ENCODE peak calls at places on chromosomes 1 and 21, in ten cellular contexts. F, S, Z, J, N, X, L, V, B and P are unnamed samples.

GRCh38 chr1:17212487-17213121 is 7.7 kb downstream of the PADI1 start:
- DNase-seq in B (no peak), L (peak; percentile 82), V (no peak), N (peak; percentile 90), J (peak; percentile 39), S (peak; percentile 26), Z (no peak), X (peak; percentile 73), F (peak; percentile 71), P (peak; percentile 3)

GRCh38 chr1:44276006-44276405 is 62.7 kb downstream of the DMAP1 start:
- DNase-seq in N (peak; percentile 10), X (no peak), S (no peak), L (no peak), F (no peak), V (peak; percentile 25), B (no peak), Z (no peak), J (peak; percentile 5), P (no peak)

GRCh38 chr1:172408958-172409357 is 11.5 kb upstream of the C1orf105 start:
- DNase-seq in J (no peak), X (no peak), V (no peak), N (no peak), B (no peak), Z (no peak), S (no peak), F (peak; percentile 57), L (no peak), P (no peak)

GRCh38 chr21:16116798-16117197 is 387.0 kb downstream of the USP25 start:
- DNase-seq in N (no peak), X (no peak), S (no peak), Z (no peak), J (no peak), L (no peak), F (peak; percentile 87), V (no peak), B (no peak), P (no peak)

GRCh38 chr1:24136956-24137539 is 5.9 kb downstream of the IL22RA1 start:
- DNase-seq in N (no peak), X (no peak), F (no peak), S (no peak), J (no peak), Z (no peak), V (no peak), B (peak; percentile 45), L (no peak), P (no peak)

GRCh38 chr1:209611771-209612570 is 28.5 kb downstream of the CAMK1G start:
- DNase-seq in F (no peak), N (no peak), B (no peak), J (no peak), V (no peak), S (peak; percentile 37), X (peak; percentile 49), Z (peak; percentile 15), L (no peak), P (no peak)

GRCh38 chr1:224124220-224124619 is 10.3 kb downstream of the FBXO28 start:
- DNase-seq in F (peak; percentile 46), L (no peak), B (no peak), N (no peak), Z (no peak), V (no peak), J (no peak), S (no peak), X (no peak), P (no peak)

GRCh38 chr1:211474426-211474825 is 17.5 kb downstream of the RD3 start:
- DNase-seq in X (no peak), L (no peak), N (no peak), Z (no peak), B (no peak), J (no peak), F (no peak), V (no peak), S (no peak), P (no peak)

GRCh38 chr1:38680801-38681510 is 178.6 kb downstream of the RRAGC start:
- DNase-seq in Z (peak; percentile 55), X (peak; percentile 72), L (no peak), N (no peak), B (no peak), S (no peak), F (peak; percentile 9), J (no peak), V (no peak), P (no peak)

GRCh38 chr1:222757673-222758268 is 20.8 kb downstream of the FAM177B start:
- DNase-seq in L (no peak), Z (no peak), N (no peak), S (no peak), B (no peak), F (no peak), X (no peak), V (no peak), J (no peak), P (no peak)

GRCh38 chr1:245822997-245823396 is 668.2 kb downstream of the KIF26B start:
- DNase-seq in L (peak; percentile 87), B (no peak), N (no peak), S (no peak), X (peak; percentile 15), J (no peak), Z (no peak), V (no peak), F (peak; percentile 95), P (no peak)

GRCh38 chr1:14597343-14598006 is 1.0 kb upstream of the KAZN start:
- DNase-seq in N (no peak), S (no peak), B (no peak), F (no peak), X (peak; percentile 22), J (no peak), Z (no peak), L (no peak), V (no peak), P (no peak)

GRCh38 chr1:67053785-67054759 is at the start of gene SLC35D1:
- DNase-seq in N (peak; percentile 85), X (peak; percentile 88), B (peak; percentile 73), F (peak; percentile 68), V (peak; percentile 47), L (peak; percentile 41), S (peak; percentile 82), J (peak; percentile 27), Z (peak; percentile 80), P (peak; percentile 91)

GRCh38 chr1:234545512-234546386 is 64.2 kb downstream of the IRF2BP2 start:
- DNase-seq in N (no peak), X (no peak), F (no peak), S (no peak), Z (no peak), V (no peak), L (no peak), J (no peak), B (peak; percentile 68), P (no peak)

GRCh38 chr21:42414553-42414927 is 10.8 kb downstream of the UBASH3A start:
- DNase-seq in F (no peak), J (no peak), N (no peak), X (no peak), S (no peak), B (no peak), Z (no peak), V (no peak), L (no peak), P (no peak)

GRCh38 chr1:227959325-227959860 is 11.7 kb upstream of the WNT9A start:
- DNase-seq in L (no peak), N (no peak), S (no peak), X (no peak), Z (no peak), V (no peak), J (no peak), F (no peak), B (no peak), P (no peak)